ENCODE peak calls at places on chromosomes 3 and 15, in five cellular contexts. One of them, this sample, is unnamed.

GRCh38 chr3:141659821-141660597 is 78.1 kb upstream of the RNF7 start:
- DNase-seq in A549: peak; percentile 47
- DNase-seq in mammary epithelial cell: peak; percentile 37
- DNase-seq in mucosa of descending colon: peak; percentile 51
- DNase-seq in fibroblast of the aortic adventitia: peak; percentile 30
- DNase-seq in this sample: no peak

GRCh38 chr3:45479627-45480026 is 91.3 kb downstream of the LARS2 start:
- DNase-seq in A549: no peak
- DNase-seq in mammary epithelial cell: peak; percentile 66
- DNase-seq in mucosa of descending colon: no peak
- DNase-seq in fibroblast of the aortic adventitia: peak; percentile 86
- DNase-seq in this sample: peak; percentile 84

GRCh38 chr3:195319060-195319459 is 48.1 kb upstream of the XXYLT1 start:
- DNase-seq in A549: no peak
- DNase-seq in mammary epithelial cell: no peak
- DNase-seq in mucosa of descending colon: no peak
- DNase-seq in fibroblast of the aortic adventitia: no peak
- DNase-seq in this sample: no peak

GRCh38 chr15:38332711-38333110 is 80.1 kb downstream of the SPRED1 start:
- DNase-seq in A549: no peak
- DNase-seq in mammary epithelial cell: no peak
- DNase-seq in mucosa of descending colon: no peak
- DNase-seq in fibroblast of the aortic adventitia: no peak
- DNase-seq in this sample: no peak

GRCh38 chr3:38500688-38501417 is 4.7 kb downstream of the EXOG start:
- DNase-seq in A549: no peak
- DNase-seq in mammary epithelial cell: no peak
- DNase-seq in mucosa of descending colon: no peak
- DNase-seq in fibroblast of the aortic adventitia: no peak
- DNase-seq in this sample: no peak

GRCh38 chr3:14429237-14429636 is 26.8 kb downstream of the SLC6A6 start:
- DNase-seq in A549: no peak
- DNase-seq in mammary epithelial cell: no peak
- DNase-seq in mucosa of descending colon: peak; percentile 49
- DNase-seq in fibroblast of the aortic adventitia: no peak
- DNase-seq in this sample: no peak

GRCh38 chr15:41984622-41985021 is 12.3 kb upstream of the EHD4 start:
- DNase-seq in A549: no peak
- DNase-seq in mammary epithelial cell: no peak
- DNase-seq in mucosa of descending colon: no peak
- DNase-seq in fibroblast of the aortic adventitia: no peak
- DNase-seq in this sample: no peak

GRCh38 chr3:14484741-14485140 is 55.4 kb downstream of the GRIP2 start:
- DNase-seq in A549: no peak
- DNase-seq in mammary epithelial cell: no peak
- DNase-seq in mucosa of descending colon: no peak
- DNase-seq in fibroblast of the aortic adventitia: no peak
- DNase-seq in this sample: no peak

GRCh38 chr3:148631124-148631903 is 66.4 kb upstream of the AGTR1 start:
- DNase-seq in A549: no peak
- DNase-seq in mammary epithelial cell: no peak
- DNase-seq in mucosa of descending colon: no peak
- DNase-seq in fibroblast of the aortic adventitia: peak; percentile 26
- DNase-seq in this sample: peak; percentile 31

GRCh38 chr15:90203922-90204321 is 2.8 kb downstream of the SEMA4B start:
- DNase-seq in A549: no peak
- DNase-seq in mammary epithelial cell: no peak
- DNase-seq in mucosa of descending colon: peak; percentile 38
- DNase-seq in fibroblast of the aortic adventitia: no peak
- DNase-seq in this sample: no peak

GRCh38 chr15:31082771-31083393 is 18.6 kb downstream of the TRPM1 start:
- DNase-seq in A549: no peak
- DNase-seq in mammary epithelial cell: no peak
- DNase-seq in mucosa of descending colon: no peak
- DNase-seq in fibroblast of the aortic adventitia: no peak
- DNase-seq in this sample: no peak

GRCh38 chr3:11576453-11576852 is 67.3 kb downstream of the VGLL4 start:
- DNase-seq in A549: no peak
- DNase-seq in mammary epithelial cell: no peak
- DNase-seq in mucosa of descending colon: no peak
- DNase-seq in fibroblast of the aortic adventitia: no peak
- DNase-seq in this sample: no peak

GRCh38 chr3:12856626-12857025 is 15.3 kb upstream of the RPL32 start:
- DNase-seq in A549: no peak
- DNase-seq in mammary epithelial cell: peak; percentile 34
- DNase-seq in mucosa of descending colon: no peak
- DNase-seq in fibroblast of the aortic adventitia: no peak
- DNase-seq in this sample: no peak

GRCh38 chr3:45011756-45012441 is 14.2 kb upstream of the CLEC3B start:
- DNase-seq in A549: no peak
- DNase-seq in mammary epithelial cell: peak; percentile 63
- DNase-seq in mucosa of descending colon: peak; percentile 60
- DNase-seq in fibroblast of the aortic adventitia: peak; percentile 96
- DNase-seq in this sample: peak; percentile 92

GRCh38 chr3:54891540-54891897 is 36.3 kb downstream of the LRTM1 start:
- DNase-seq in A549: peak; percentile 85
- DNase-seq in mammary epithelial cell: peak; percentile 97
- DNase-seq in mucosa of descending colon: peak; percentile 80
- DNase-seq in fibroblast of the aortic adventitia: peak; percentile 96
- DNase-seq in this sample: peak; percentile 95

GRCh38 chr3:186107148-186108105 is 1.5 kb downstream of the ETV5 start:
- DNase-seq in A549: peak; percentile 54
- DNase-seq in mammary epithelial cell: peak; percentile 69
- DNase-seq in mucosa of descending colon: peak; percentile 63
- DNase-seq in fibroblast of the aortic adventitia: peak; percentile 72
- DNase-seq in this sample: peak; percentile 72

GRCh38 chr15:57596301-57596855 is 4.7 kb downstream of the MYZAP start:
- DNase-seq in A549: no peak
- DNase-seq in mammary epithelial cell: no peak
- DNase-seq in mucosa of descending colon: no peak
- DNase-seq in fibroblast of the aortic adventitia: no peak
- DNase-seq in this sample: no peak

GRCh38 chr3:149658444-149659172 is 783 bp upstream of the WWTR1 start:
- DNase-seq in A549: peak; percentile 71
- DNase-seq in mammary epithelial cell: peak; percentile 80
- DNase-seq in mucosa of descending colon: peak; percentile 62
- DNase-seq in fibroblast of the aortic adventitia: peak; percentile 87
- DNase-seq in this sample: peak; percentile 90
- TF ChIP-seq CTCF in A549: no peak
- TF ChIP-seq CTCF in mammary epithelial cell: no peak
- TF ChIP-seq CTCF in mucosa of descending colon: no peak
- TF ChIP-seq CTCF in fibroblast of the aortic adventitia: peak; percentile 29
- TF ChIP-seq CTCF in this sample: peak; percentile 10

DNA sequence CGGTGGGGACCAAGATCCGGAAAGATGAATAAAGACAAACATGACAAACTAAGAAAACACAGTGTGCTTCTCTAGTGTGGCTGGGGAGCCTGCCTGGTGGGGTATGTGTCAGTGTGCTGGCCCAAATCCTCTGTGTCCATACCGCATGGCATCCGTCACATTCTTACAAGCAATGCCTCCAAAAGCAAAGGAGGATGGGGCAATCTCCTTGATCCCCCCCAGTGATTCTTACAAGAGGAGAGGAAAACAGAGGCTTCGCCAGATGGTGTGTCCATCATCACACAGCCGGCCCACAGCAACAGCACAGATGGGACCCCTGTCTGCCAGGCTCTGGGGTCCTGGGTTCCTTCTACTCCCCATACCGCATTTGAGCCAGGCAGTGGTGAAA is 558 bp upstream of the IL17RC start:
- DNase-seq in A549: no peak
- DNase-seq in mammary epithelial cell: no peak
- DNase-seq in mucosa of descending colon: no peak
- DNase-seq in fibroblast of the aortic adventitia: peak; percentile 58
- DNase-seq in this sample: peak; percentile 42
- H3K4me3 ChIP-seq in A549: peak overlapping the region; percentile 47
- H3K4me3 ChIP-seq in mammary epithelial cell: no peak overlapping the region
- H3K4me3 ChIP-seq in mucosa of descending colon: no peak overlapping the region
- H3K4me3 ChIP-seq in fibroblast of the aortic adventitia: peak overlapping the region; percentile 72
- H3K4me3 ChIP-seq in this sample: peak overlapping the region; percentile 63

DNA sequence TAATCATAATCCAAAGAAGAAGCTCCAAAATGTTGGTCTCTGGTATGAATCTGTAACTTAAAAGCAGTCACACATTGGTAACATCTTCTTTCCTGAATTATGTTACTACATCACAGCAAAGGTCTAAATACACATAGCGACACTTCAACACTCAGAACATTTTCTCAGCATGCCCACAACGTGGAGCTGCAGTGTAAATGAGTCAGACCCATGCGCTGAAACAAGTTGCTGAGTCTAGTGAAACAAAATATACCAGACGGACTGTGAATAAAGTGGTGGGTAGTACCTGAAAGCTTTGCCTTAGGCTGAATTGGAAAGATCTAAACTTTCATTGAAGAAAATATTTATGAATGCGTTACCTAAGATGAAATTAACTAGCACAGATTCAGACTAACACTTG is 33.2 kb upstream of the GOLGA8B start:
- DNase-seq in A549: peak; percentile 17
- DNase-seq in mammary epithelial cell: peak; percentile 58
- DNase-seq in mucosa of descending colon: no peak
- DNase-seq in fibroblast of the aortic adventitia: peak; percentile 24
- DNase-seq in this sample: peak; percentile 39
- TF ChIP-seq CTCF in A549: peak; percentile 33
- TF ChIP-seq CTCF in mammary epithelial cell: peak; percentile 11
- TF ChIP-seq CTCF in mucosa of descending colon: no peak
- TF ChIP-seq CTCF in fibroblast of the aortic adventitia: peak; percentile 14
- TF ChIP-seq CTCF in this sample: peak; percentile 20

GRCh38 chr3:167843483-167843882 is 108.0 kb downstream of the SERPINI1 start:
- DNase-seq in A549: no peak
- DNase-seq in mammary epithelial cell: no peak
- DNase-seq in mucosa of descending colon: no peak
- DNase-seq in fibroblast of the aortic adventitia: no peak
- DNase-seq in this sample: no peak

GRCh38 chr3:167843886-167844285 is 108.4 kb downstream of the SERPINI1 start:
- DNase-seq in A549: no peak
- DNase-seq in mammary epithelial cell: no peak
- DNase-seq in mucosa of descending colon: no peak
- DNase-seq in fibroblast of the aortic adventitia: no peak
- DNase-seq in this sample: no peak

GRCh38 chr3:167839460-167839859 is 103.9 kb downstream of the SERPINI1 start:
- DNase-seq in A549: no peak
- DNase-seq in mammary epithelial cell: peak; percentile 39
- DNase-seq in mucosa of descending colon: no peak
- DNase-seq in fibroblast of the aortic adventitia: no peak
- DNase-seq in this sample: no peak

GRCh38 chr3:167840247-167840646 is 104.7 kb downstream of the SERPINI1 start:
- DNase-seq in A549: no peak
- DNase-seq in mammary epithelial cell: no peak
- DNase-seq in mucosa of descending colon: no peak
- DNase-seq in fibroblast of the aortic adventitia: no peak
- DNase-seq in this sample: no peak

DNA sequence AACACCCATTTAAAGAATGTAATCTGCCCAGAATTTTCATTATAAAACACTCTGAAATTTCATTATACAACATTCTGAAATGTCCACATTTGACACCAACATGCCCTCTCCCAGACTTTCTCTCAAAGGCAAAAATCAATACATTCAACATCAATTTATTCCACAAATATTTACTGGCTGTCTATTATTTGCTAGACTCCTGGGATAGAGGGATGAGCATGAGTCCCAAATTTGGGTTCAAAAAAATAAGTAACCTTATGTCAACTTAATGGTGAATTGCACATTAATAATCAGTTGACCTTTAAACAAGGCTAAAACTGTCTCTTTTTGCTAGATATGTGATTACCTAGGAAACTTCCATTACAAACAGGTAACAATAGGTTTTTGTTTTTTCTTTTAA is 109.0 kb downstream of the SERPINI1 start:
- DNase-seq in A549: no peak
- DNase-seq in mammary epithelial cell: no peak
- DNase-seq in mucosa of descending colon: no peak
- DNase-seq in fibroblast of the aortic adventitia: no peak
- DNase-seq in this sample: no peak
- H3K4me3 ChIP-seq in A549: no peak overlapping the region
- H3K4me3 ChIP-seq in mammary epithelial cell: no peak overlapping the region
- H3K4me3 ChIP-seq in mucosa of descending colon: no peak overlapping the region
- H3K4me3 ChIP-seq in fibroblast of the aortic adventitia: no peak overlapping the region
- H3K4me3 ChIP-seq in this sample: no peak overlapping the region

GRCh38 chr3:26118165-26118564 is 328.3 kb downstream of the OXSM start:
- DNase-seq in A549: no peak
- DNase-seq in mammary epithelial cell: no peak
- DNase-seq in mucosa of descending colon: no peak
- DNase-seq in fibroblast of the aortic adventitia: no peak
- DNase-seq in this sample: no peak
- TF ChIP-seq CTCF in A549: no peak
- TF ChIP-seq CTCF in mammary epithelial cell: no peak
- TF ChIP-seq CTCF in mucosa of descending colon: no peak
- TF ChIP-seq CTCF in fibroblast of the aortic adventitia: no peak
- TF ChIP-seq CTCF in this sample: no peak

This sample was measured in fibroblast of pulmonary artery.